ENCODE peak calls at places on chromosomes 4 and X, in eight cellular contexts. One of them, this sample, is unnamed.

GRCh38 chr4:36111180-36111579 is 133.1 kb downstream of the ARAP2 start:
- DNase-seq in stomach: no peak
- DNase-seq in RWPE1: no peak
- DNase-seq in OCI-LY7: no peak
- DNase-seq in keratinocyte: no peak
- DNase-seq in HCT116: no peak
- DNase-seq in heart right ventricle: no peak
- DNase-seq in ovary: no peak
- DNase-seq in this sample: no peak

GRCh38 chrX:65578346-65578745 is 43.8 kb upstream of the LAS1L start:
- DNase-seq in HCT116: no peak
- DNase-seq in ovary: no peak
- DNase-seq in RWPE1: no peak
- DNase-seq in stomach: no peak
- DNase-seq in OCI-LY7: no peak
- DNase-seq in keratinocyte: no peak
- DNase-seq in heart right ventricle: no peak
- DNase-seq in this sample: no peak

GRCh38 chr4:13990596-13991589 is 363.4 kb upstream of the BOD1L1 start:
- DNase-seq in ovary: no peak
- DNase-seq in keratinocyte: no peak
- DNase-seq in HCT116: no peak
- DNase-seq in RWPE1: no peak
- DNase-seq in OCI-LY7: no peak
- DNase-seq in stomach: peak; percentile 26
- DNase-seq in heart right ventricle: no peak
- DNase-seq in this sample: no peak

GRCh38 chrX:23493941-23494374 is 159.3 kb downstream of the PTCHD1 start:
- DNase-seq in ovary: no peak
- DNase-seq in HCT116: peak; percentile 7
- DNase-seq in OCI-LY7: peak; percentile 5
- DNase-seq in keratinocyte: no peak
- DNase-seq in RWPE1: peak; percentile 11
- DNase-seq in stomach: peak; percentile 69
- DNase-seq in heart right ventricle: no peak
- DNase-seq in this sample: no peak

GRCh38 chr4:27048350-27049100 is 187.9 kb downstream of the STIM2 start:
- DNase-seq in HCT116: peak; percentile 21
- DNase-seq in keratinocyte: no peak
- DNase-seq in ovary: no peak
- DNase-seq in heart right ventricle: no peak
- DNase-seq in stomach: no peak
- DNase-seq in RWPE1: peak; percentile 67
- DNase-seq in OCI-LY7: peak; percentile 56
- DNase-seq in this sample: no peak

GRCh38 chr4:27084685-27085356 is 224.2 kb downstream of the STIM2 start:
- DNase-seq in RWPE1: peak; percentile 56
- DNase-seq in keratinocyte: no peak
- DNase-seq in OCI-LY7: no peak
- DNase-seq in HCT116: no peak
- DNase-seq in stomach: peak; percentile 53
- DNase-seq in heart right ventricle: no peak
- DNase-seq in ovary: peak; percentile 30
- DNase-seq in this sample: no peak

GRCh38 chr4:15912236-15912635 is 26.3 kb downstream of the FGFBP1 start:
- DNase-seq in OCI-LY7: no peak
- DNase-seq in keratinocyte: no peak
- DNase-seq in RWPE1: no peak
- DNase-seq in ovary: no peak
- DNase-seq in HCT116: no peak
- DNase-seq in stomach: no peak
- DNase-seq in heart right ventricle: no peak
- DNase-seq in this sample: no peak

GRCh38 chrX:65601530-65602281 is 65.7 kb upstream of the MSN start:
- DNase-seq in RWPE1: no peak
- DNase-seq in HCT116: no peak
- DNase-seq in heart right ventricle: peak; percentile 88
- DNase-seq in stomach: peak; percentile 80
- DNase-seq in ovary: peak; percentile 77
- DNase-seq in keratinocyte: no peak
- DNase-seq in OCI-LY7: peak; percentile 11
- DNase-seq in this sample: no peak

GRCh38 chrX:154799554-154800348 is 5.5 kb downstream of the MPP1 start:
- DNase-seq in OCI-LY7: no peak
- DNase-seq in HCT116: no peak
- DNase-seq in keratinocyte: no peak
- DNase-seq in ovary: no peak
- DNase-seq in stomach: peak; percentile 62
- DNase-seq in heart right ventricle: no peak
- DNase-seq in RWPE1: no peak
- DNase-seq in this sample: no peak

GRCh38 chr4:16867827-16868226 is 30.6 kb downstream of the LDB2 start:
- DNase-seq in stomach: no peak
- DNase-seq in ovary: no peak
- DNase-seq in HCT116: no peak
- DNase-seq in OCI-LY7: no peak
- DNase-seq in heart right ventricle: no peak
- DNase-seq in keratinocyte: no peak
- DNase-seq in RWPE1: no peak
- DNase-seq in this sample: no peak

GRCh38 chr4:55636622-55636999 is 513 bp upstream of the NMU start:
- DNase-seq in stomach: no peak
- DNase-seq in heart right ventricle: no peak
- DNase-seq in RWPE1: no peak
- DNase-seq in keratinocyte: no peak
- DNase-seq in ovary: no peak
- DNase-seq in HCT116: no peak
- DNase-seq in OCI-LY7: no peak
- DNase-seq in this sample: no peak

DNA sequence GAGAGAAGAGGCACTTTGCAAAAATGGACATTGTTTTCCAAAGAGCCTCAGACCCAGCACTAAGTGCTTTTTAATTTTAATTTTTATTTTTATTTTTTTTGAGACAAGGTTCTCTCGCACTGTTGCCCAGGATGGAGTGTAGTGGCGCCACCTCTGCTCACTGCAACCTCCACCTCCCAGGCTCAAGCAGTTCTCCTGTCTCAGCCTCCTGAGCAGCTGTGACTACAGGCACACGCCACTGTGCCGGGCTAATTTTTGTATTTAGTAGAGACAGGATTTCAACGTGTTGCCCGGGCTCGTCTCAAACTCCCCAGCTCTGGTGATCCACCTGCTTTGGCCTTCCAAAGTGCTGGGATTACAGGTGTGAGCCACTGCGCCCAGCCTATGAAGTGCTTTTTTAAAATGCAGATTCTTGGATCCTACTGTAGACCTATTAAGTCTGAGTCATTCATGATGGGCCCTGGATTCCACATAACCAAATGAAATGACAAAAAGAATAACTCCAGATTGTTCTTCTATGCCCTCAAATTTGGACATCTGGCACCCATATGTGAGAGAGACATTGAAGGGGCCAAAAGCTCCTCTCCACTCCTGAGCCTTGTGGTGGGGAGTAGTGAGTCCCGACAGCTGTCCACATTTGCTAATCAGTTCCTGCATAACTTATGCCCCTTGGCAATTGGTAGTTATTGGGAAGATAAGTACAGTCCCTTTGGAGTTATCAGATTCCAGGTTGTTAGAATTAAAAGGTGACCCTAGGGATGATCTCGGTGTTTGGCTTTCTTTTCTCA is 3.6 kb downstream of the NOCT start:
- DNase-seq in HCT116: no peak
- DNase-seq in keratinocyte: no peak
- DNase-seq in OCI-LY7: no peak
- DNase-seq in ovary: no peak
- DNase-seq in stomach: no peak
- DNase-seq in RWPE1: no peak
- DNase-seq in heart right ventricle: no peak
- DNase-seq in this sample: no peak
- H3K27ac ChIP-seq in HCT116: no peak overlapping the region
- H3K27ac ChIP-seq in keratinocyte: no peak overlapping the region
- H3K27ac ChIP-seq in OCI-LY7: no peak overlapping the region
- H3K27ac ChIP-seq in ovary: no peak overlapping the region
- H3K27ac ChIP-seq in stomach: no peak overlapping the region
- H3K27ac ChIP-seq in RWPE1: peak overlapping the region; percentile 44
- H3K27ac ChIP-seq in heart right ventricle: no peak overlapping the region
- H3K27ac ChIP-seq in this sample: no peak overlapping the region

DNA sequence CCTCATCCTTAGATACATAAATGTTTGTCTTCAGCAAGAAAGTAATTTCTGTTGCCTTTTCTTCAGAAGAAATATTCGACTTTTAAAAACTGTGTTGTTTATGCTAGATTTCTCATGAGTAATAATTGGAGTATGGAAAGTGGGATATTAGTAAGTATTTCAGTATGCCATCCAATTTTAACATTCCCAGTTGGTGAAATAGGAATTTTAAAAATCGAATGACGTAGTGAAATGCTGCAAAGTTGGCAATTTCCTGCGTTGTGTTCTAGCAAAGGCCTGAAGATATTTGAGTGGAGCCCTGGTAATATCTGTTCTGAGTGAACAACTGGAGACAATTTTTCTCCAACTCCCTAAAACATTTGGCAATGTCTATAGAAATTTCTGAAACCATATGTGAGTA is 190.1 kb downstream of the ZNF330 start:
- DNase-seq in heart right ventricle: no peak
- DNase-seq in HCT116: no peak
- DNase-seq in RWPE1: no peak
- DNase-seq in stomach: no peak
- DNase-seq in ovary: no peak
- DNase-seq in OCI-LY7: no peak
- DNase-seq in keratinocyte: no peak
- DNase-seq in this sample: no peak
- H3K27ac ChIP-seq in heart right ventricle: no peak overlapping the region
- H3K27ac ChIP-seq in HCT116: no peak overlapping the region
- H3K27ac ChIP-seq in RWPE1: no peak overlapping the region
- H3K27ac ChIP-seq in stomach: no peak overlapping the region
- H3K27ac ChIP-seq in ovary: no peak overlapping the region
- H3K27ac ChIP-seq in OCI-LY7: no peak overlapping the region
- H3K27ac ChIP-seq in keratinocyte: no peak overlapping the region
- H3K27ac ChIP-seq in this sample: no peak overlapping the region

GRCh38 chr4:74933562-74934015 is 673 bp downstream of the PARM1 start:
- DNase-seq in stomach: peak; percentile 28
- DNase-seq in keratinocyte: no peak
- DNase-seq in OCI-LY7: no peak
- DNase-seq in HCT116: no peak
- DNase-seq in heart right ventricle: peak; percentile 16
- DNase-seq in ovary: no peak
- DNase-seq in RWPE1: no peak
- DNase-seq in this sample: no peak
- H3K27ac ChIP-seq in stomach: peak overlapping the region; percentile 81
- H3K27ac ChIP-seq in keratinocyte: no peak overlapping the region
- H3K27ac ChIP-seq in OCI-LY7: no peak overlapping the region
- H3K27ac ChIP-seq in HCT116: no peak overlapping the region
- H3K27ac ChIP-seq in heart right ventricle: peak overlapping the region; percentile 81
- H3K27ac ChIP-seq in ovary: no peak overlapping the region
- H3K27ac ChIP-seq in RWPE1: no peak overlapping the region
- H3K27ac ChIP-seq in this sample: no peak overlapping the region

GRCh38 chrX:118115948-118116307 is 682 bp downstream of the KLHL13 start:
- DNase-seq in keratinocyte: no peak
- DNase-seq in HCT116: no peak
- DNase-seq in heart right ventricle: no peak
- DNase-seq in RWPE1: no peak
- DNase-seq in ovary: no peak
- DNase-seq in OCI-LY7: no peak
- DNase-seq in stomach: no peak
- DNase-seq in this sample: no peak

GRCh38 chrX:118117069-118117405 is 427 bp upstream of the KLHL13 start:
- DNase-seq in RWPE1: peak; percentile 0
- DNase-seq in stomach: no peak
- DNase-seq in HCT116: no peak
- DNase-seq in keratinocyte: no peak
- DNase-seq in ovary: no peak
- DNase-seq in OCI-LY7: no peak
- DNase-seq in heart right ventricle: no peak
- DNase-seq in this sample: no peak

GRCh38 chrX:118116308-118117068 is at the start of gene KLHL13:
- DNase-seq in ovary: peak; percentile 62
- DNase-seq in keratinocyte: no peak
- DNase-seq in heart right ventricle: peak; percentile 31
- DNase-seq in stomach: no peak
- DNase-seq in RWPE1: peak; percentile 45
- DNase-seq in OCI-LY7: no peak
- DNase-seq in HCT116: no peak
- DNase-seq in this sample: no peak
- H3K27ac ChIP-seq in ovary: peak within 1 kb of the TSS; percentile 76
- H3K27ac ChIP-seq in keratinocyte: no peak within 1 kb of the TSS
- H3K27ac ChIP-seq in heart right ventricle: peak within 1 kb of the TSS; percentile 73
- H3K27ac ChIP-seq in stomach: peak within 1 kb of the TSS; percentile 56
- H3K27ac ChIP-seq in RWPE1: no peak within 1 kb of the TSS
- H3K27ac ChIP-seq in OCI-LY7: no peak within 1 kb of the TSS
- H3K27ac ChIP-seq in HCT116: peak within 1 kb of the TSS; percentile 35
- H3K27ac ChIP-seq in this sample: no peak within 1 kb of the TSS

GRCh38 chrX:29665532-29665931 is 549.8 kb upstream of the MAGEB2 start:
- DNase-seq in ovary: no peak
- DNase-seq in OCI-LY7: no peak
- DNase-seq in heart right ventricle: no peak
- DNase-seq in stomach: no peak
- DNase-seq in RWPE1: no peak
- DNase-seq in keratinocyte: no peak
- DNase-seq in HCT116: no peak
- DNase-seq in this sample: no peak

GRCh38 chrX:29662759-29663503 is 552.4 kb upstream of the MAGEB2 start:
- DNase-seq in RWPE1: peak; percentile 76
- DNase-seq in ovary: no peak
- DNase-seq in heart right ventricle: no peak
- DNase-seq in HCT116: no peak
- DNase-seq in stomach: no peak
- DNase-seq in keratinocyte: peak; percentile 93
- DNase-seq in OCI-LY7: no peak
- DNase-seq in this sample: peak; percentile 85

GRCh38 chrX:29659911-29660310 is 555.5 kb upstream of the MAGEB2 start:
- DNase-seq in OCI-LY7: no peak
- DNase-seq in heart right ventricle: no peak
- DNase-seq in ovary: no peak
- DNase-seq in keratinocyte: no peak
- DNase-seq in stomach: no peak
- DNase-seq in HCT116: no peak
- DNase-seq in RWPE1: no peak
- DNase-seq in this sample: no peak

GRCh38 chrX:29662101-29662500 is 553.3 kb upstream of the MAGEB2 start:
- DNase-seq in RWPE1: peak; percentile 15
- DNase-seq in HCT116: no peak
- DNase-seq in stomach: no peak
- DNase-seq in keratinocyte: peak; percentile 69
- DNase-seq in OCI-LY7: no peak
- DNase-seq in ovary: no peak
- DNase-seq in heart right ventricle: no peak
- DNase-seq in this sample: peak; percentile 44

DNA sequence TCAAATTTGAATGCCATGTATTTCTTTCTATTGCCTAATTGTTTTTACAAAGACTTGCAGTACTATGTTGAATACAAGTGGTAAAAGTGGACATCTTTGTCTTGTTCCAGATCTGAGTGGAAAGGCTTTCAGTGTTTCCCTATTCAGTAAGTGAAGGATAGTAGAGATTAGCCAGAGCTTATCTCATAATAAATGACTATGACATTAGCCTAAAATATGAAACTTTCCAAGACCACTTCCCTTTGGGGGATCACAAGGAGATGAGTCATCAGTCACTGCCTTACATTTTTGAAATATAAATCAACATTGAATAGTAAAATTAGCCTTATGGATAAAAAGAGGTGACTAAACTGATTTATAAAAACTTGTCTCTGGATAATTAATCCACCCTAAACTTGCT is 554.1 kb upstream of the MAGEB2 start:
- DNase-seq in ovary: no peak
- DNase-seq in RWPE1: no peak
- DNase-seq in stomach: no peak
- DNase-seq in HCT116: no peak
- DNase-seq in OCI-LY7: no peak
- DNase-seq in heart right ventricle: no peak
- DNase-seq in keratinocyte: peak; percentile 11
- DNase-seq in this sample: no peak
- H3K27ac ChIP-seq in ovary: no peak overlapping the region
- H3K27ac ChIP-seq in RWPE1: no peak overlapping the region
- H3K27ac ChIP-seq in stomach: no peak overlapping the region
- H3K27ac ChIP-seq in HCT116: no peak overlapping the region
- H3K27ac ChIP-seq in OCI-LY7: no peak overlapping the region
- H3K27ac ChIP-seq in heart right ventricle: no peak overlapping the region
- H3K27ac ChIP-seq in keratinocyte: peak overlapping the region; percentile 97
- H3K27ac ChIP-seq in this sample: peak overlapping the region; percentile 89

This sample was measured in epithelial cell of prostate.